ENCODE peak calls at places on chromosomes 11 and 22, in nine cellular contexts. Z is OCI-M1; Y is tibial artery; D is naive thymus-derived CD4-positive, alpha-beta T cell; J is K562; E is fibroblast of the conjunctiva; T is iPS-NIHi11; M is cardiac muscle cell; V is HCEC 1CT. G is an unnamed sample.

GRCh38 chr22:20440637-20441591 is 3.3 kb upstream of the SCARF2 start:
- DNase-seq in Z (no peak), Y (peak; percentile 63), D (no peak), J (no peak), E (no peak), T (no peak), M (no peak), V (no peak), G (no peak)

GRCh38 chr22:45224988-45225731 is 15.5 kb downstream of the KIAA0930 start:
- DNase-seq in Z (no peak), Y (no peak), D (no peak), J (no peak), E (no peak), T (no peak), M (no peak), V (no peak), G (no peak)

GRCh38 chr11:83427943-83428342 is 141.8 kb upstream of the CCDC90B start:
- DNase-seq in Z (no peak), Y (no peak), D (no peak), J (no peak), E (no peak), T (no peak), M (no peak), V (no peak), G (no peak)

GRCh38 chr11:28727254-28727653 is 619.1 kb downstream of the METTL15 start:
- DNase-seq in Z (no peak), Y (no peak), D (no peak), J (no peak), E (no peak), T (no peak), M (no peak), V (no peak), G (no peak)

GRCh38 chr11:116984589-116984988 is 113.6 kb downstream of the SIK3 start:
- DNase-seq in Z (peak; percentile 81), Y (no peak), D (no peak), J (no peak), E (peak; percentile 86), T (no peak), M (no peak), V (peak; percentile 97), G (peak; percentile 97)

GRCh38 chr22:30423296-30423958 is 2.1 kb upstream of the MTFP1 start:
- DNase-seq in Z (peak; percentile 59), Y (peak; percentile 83), D (no peak), J (no peak), E (no peak), T (peak; percentile 67), M (peak; percentile 51), V (no peak), G (no peak)

GRCh38 chr22:49214976-49215375 is 612.7 kb downstream of the BRD1 start:
- DNase-seq in Z (no peak), Y (peak; percentile 51), D (no peak), J (no peak), E (no peak), T (no peak), M (no peak), V (no peak), G (no peak)

GRCh38 chr11:74720596-74721478 is 10.4 kb downstream of the CHRDL2 start:
- DNase-seq in Z (no peak), Y (peak; percentile 82), D (no peak), J (no peak), E (no peak), T (no peak), M (no peak), V (no peak), G (no peak)

GRCh38 chr11:77066229-77067023 is at the start of gene CAPN5:
- DNase-seq in Z (peak; percentile 98), Y (peak; percentile 95), D (peak; percentile 85), J (peak; percentile 91), E (peak; percentile 91), T (peak; percentile 98), M (peak; percentile 96), V (peak; percentile 91), G (peak; percentile 92)

GRCh38 chr22:29985912-29986311 is 94.4 kb upstream of the HORMAD2 start:
- DNase-seq in Z (no peak), Y (no peak), D (no peak), J (no peak), E (no peak), T (no peak), M (no peak), V (no peak), G (no peak)

G was measured in ELR.